ENCODE peak calls at places on chromosome 13, in nine cellular contexts. One of them, this sample, is unnamed.

GRCh38 chr13:28569886-28570285 is 75.0 kb upstream of the FLT1 start:
- DNase-seq in IMR-90: no peak
- DNase-seq in body of pancreas: no peak
- DNase-seq in GM12878: no peak
- DNase-seq in transverse colon: no peak
- DNase-seq in brain microvascular endothelial cell: no peak
- DNase-seq in epithelial cell of proximal tubule: no peak
- DNase-seq in choroid plexus epithelial cell: no peak
- DNase-seq in RWPE2: no peak
- DNase-seq in this sample: no peak

GRCh38 chr13:39820606-39821005 is 165.1 kb downstream of the COG6 start:
- DNase-seq in IMR-90: no peak
- DNase-seq in body of pancreas: no peak
- DNase-seq in GM12878: no peak
- DNase-seq in transverse colon: no peak
- DNase-seq in brain microvascular endothelial cell: no peak
- DNase-seq in epithelial cell of proximal tubule: no peak
- DNase-seq in choroid plexus epithelial cell: no peak
- DNase-seq in RWPE2: no peak
- DNase-seq in this sample: no peak

GRCh38 chr13:24161010-24161775 is 673 bp downstream of the SPATA13 start:
- DNase-seq in IMR-90: no peak
- DNase-seq in body of pancreas: peak
- DNase-seq in GM12878: no peak
- DNase-seq in transverse colon: peak
- DNase-seq in brain microvascular endothelial cell: no peak
- DNase-seq in epithelial cell of proximal tubule: no peak
- DNase-seq in choroid plexus epithelial cell: no peak
- DNase-seq in RWPE2: no peak
- DNase-seq in this sample: peak

GRCh38 chr13:43014162-43014561 is 9.2 kb upstream of the DNAJC15 start:
- DNase-seq in IMR-90: no peak
- DNase-seq in body of pancreas: no peak
- DNase-seq in GM12878: no peak
- DNase-seq in transverse colon: no peak
- DNase-seq in brain microvascular endothelial cell: no peak
- DNase-seq in epithelial cell of proximal tubule: no peak
- DNase-seq in choroid plexus epithelial cell: no peak
- DNase-seq in RWPE2: no peak
- DNase-seq in this sample: no peak

GRCh38 chr13:49584771-49585182 is 581 bp downstream of the RCBTB1 start:
- DNase-seq in IMR-90: peak
- DNase-seq in body of pancreas: no peak
- DNase-seq in GM12878: no peak
- DNase-seq in transverse colon: no peak
- DNase-seq in brain microvascular endothelial cell: no peak
- DNase-seq in epithelial cell of proximal tubule: no peak
- DNase-seq in choroid plexus epithelial cell: peak
- DNase-seq in RWPE2: no peak
- DNase-seq in this sample: peak

GRCh38 chr13:38538412-38538811 is 148.5 kb upstream of the FREM2 start:
- DNase-seq in IMR-90: no peak
- DNase-seq in body of pancreas: no peak
- DNase-seq in GM12878: no peak
- DNase-seq in transverse colon: no peak
- DNase-seq in brain microvascular endothelial cell: no peak
- DNase-seq in epithelial cell of proximal tubule: no peak
- DNase-seq in choroid plexus epithelial cell: no peak
- DNase-seq in RWPE2: no peak
- DNase-seq in this sample: no peak

GRCh38 chr13:49669735-49670309 is 21.5 kb downstream of the EBPL start:
- DNase-seq in IMR-90: peak
- DNase-seq in body of pancreas: peak
- DNase-seq in GM12878: no peak
- DNase-seq in transverse colon: peak
- DNase-seq in brain microvascular endothelial cell: peak
- DNase-seq in epithelial cell of proximal tubule: no peak
- DNase-seq in choroid plexus epithelial cell: peak
- DNase-seq in RWPE2: no peak
- DNase-seq in this sample: peak

GRCh38 chr13:32309812-32310706 is 5.1 kb downstream of the ZAR1L start:
- DNase-seq in IMR-90: peak
- DNase-seq in body of pancreas: peak
- DNase-seq in GM12878: no peak
- DNase-seq in transverse colon: peak
- DNase-seq in brain microvascular endothelial cell: peak
- DNase-seq in epithelial cell of proximal tubule: peak
- DNase-seq in choroid plexus epithelial cell: peak
- DNase-seq in RWPE2: no peak
- DNase-seq in this sample: peak

GRCh38 chr13:31545616-31546015 is 193.7 kb upstream of the RXFP2 start:
- DNase-seq in IMR-90: no peak
- DNase-seq in body of pancreas: no peak
- DNase-seq in GM12878: no peak
- DNase-seq in transverse colon: no peak
- DNase-seq in brain microvascular endothelial cell: no peak
- DNase-seq in epithelial cell of proximal tubule: no peak
- DNase-seq in choroid plexus epithelial cell: peak
- DNase-seq in RWPE2: no peak
- DNase-seq in this sample: peak

GRCh38 chr13:108609353-108609752 is 20.1 kb upstream of the MYO16 start:
- DNase-seq in IMR-90: peak
- DNase-seq in body of pancreas: no peak
- DNase-seq in GM12878: no peak
- DNase-seq in transverse colon: no peak
- DNase-seq in brain microvascular endothelial cell: no peak
- DNase-seq in epithelial cell of proximal tubule: no peak
- DNase-seq in choroid plexus epithelial cell: peak
- DNase-seq in RWPE2: no peak
- DNase-seq in this sample: peak

GRCh38 chr13:41053384-41053826 is 7.9 kb upstream of the WBP4 start:
- DNase-seq in IMR-90: peak
- DNase-seq in body of pancreas: no peak
- DNase-seq in GM12878: peak
- DNase-seq in transverse colon: no peak
- DNase-seq in brain microvascular endothelial cell: no peak
- DNase-seq in epithelial cell of proximal tubule: no peak
- DNase-seq in choroid plexus epithelial cell: peak
- DNase-seq in RWPE2: no peak
- DNase-seq in this sample: peak

GRCh38 chr13:105139380-105140285 is 1395.8 kb downstream of the EFNB2 start:
- DNase-seq in IMR-90: peak
- DNase-seq in body of pancreas: peak
- DNase-seq in GM12878: peak
- DNase-seq in transverse colon: peak
- DNase-seq in brain microvascular endothelial cell: peak
- DNase-seq in epithelial cell of proximal tubule: no peak
- DNase-seq in choroid plexus epithelial cell: peak
- DNase-seq in RWPE2: no peak
- DNase-seq in this sample: peak

GRCh38 chr13:111204438-111205177 is 89.5 kb downstream of the ARHGEF7 start:
- DNase-seq in IMR-90: peak
- DNase-seq in body of pancreas: peak
- DNase-seq in GM12878: no peak
- DNase-seq in transverse colon: no peak
- DNase-seq in brain microvascular endothelial cell: peak
- DNase-seq in epithelial cell of proximal tubule: no peak
- DNase-seq in choroid plexus epithelial cell: peak
- DNase-seq in RWPE2: no peak
- DNase-seq in this sample: peak

GRCh38 chr13:40456397-40456958 is 210.0 kb downstream of the FOXO1 start:
- DNase-seq in IMR-90: no peak
- DNase-seq in body of pancreas: peak
- DNase-seq in GM12878: no peak
- DNase-seq in transverse colon: no peak
- DNase-seq in brain microvascular endothelial cell: no peak
- DNase-seq in epithelial cell of proximal tubule: no peak
- DNase-seq in choroid plexus epithelial cell: no peak
- DNase-seq in RWPE2: no peak
- DNase-seq in this sample: no peak

GRCh38 chr13:99028890-99029289 is 51.0 kb upstream of the DOCK9 start:
- DNase-seq in IMR-90: no peak
- DNase-seq in body of pancreas: peak
- DNase-seq in GM12878: no peak
- DNase-seq in transverse colon: no peak
- DNase-seq in brain microvascular endothelial cell: no peak
- DNase-seq in epithelial cell of proximal tubule: no peak
- DNase-seq in choroid plexus epithelial cell: peak
- DNase-seq in RWPE2: no peak
- DNase-seq in this sample: no peak

GRCh38 chr13:33016414-33017409 is at the start of gene KL:
- DNase-seq in IMR-90: no peak
- DNase-seq in body of pancreas: peak
- DNase-seq in GM12878: no peak
- DNase-seq in transverse colon: peak
- DNase-seq in brain microvascular endothelial cell: no peak
- DNase-seq in epithelial cell of proximal tubule: no peak
- DNase-seq in choroid plexus epithelial cell: no peak
- DNase-seq in RWPE2: no peak
- DNase-seq in this sample: no peak

GRCh38 chr13:60645552-60646138 is 248.6 kb downstream of the TDRD3 start:
- DNase-seq in IMR-90: no peak
- DNase-seq in body of pancreas: no peak
- DNase-seq in GM12878: no peak
- DNase-seq in transverse colon: no peak
- DNase-seq in brain microvascular endothelial cell: no peak
- DNase-seq in epithelial cell of proximal tubule: peak
- DNase-seq in choroid plexus epithelial cell: no peak
- DNase-seq in RWPE2: no peak
- DNase-seq in this sample: no peak

GRCh38 chr13:112510002-112510780 is 77.8 kb downstream of the TUBGCP3 start:
- DNase-seq in IMR-90: peak
- DNase-seq in body of pancreas: peak
- DNase-seq in GM12878: no peak
- DNase-seq in transverse colon: no peak
- DNase-seq in brain microvascular endothelial cell: peak
- DNase-seq in epithelial cell of proximal tubule: peak
- DNase-seq in choroid plexus epithelial cell: peak
- DNase-seq in RWPE2: no peak
- DNase-seq in this sample: peak

GRCh38 chr13:99335603-99336002 is 28.4 kb upstream of the GPR183 start:
- DNase-seq in IMR-90: no peak
- DNase-seq in body of pancreas: no peak
- DNase-seq in GM12878: peak
- DNase-seq in transverse colon: no peak
- DNase-seq in brain microvascular endothelial cell: no peak
- DNase-seq in epithelial cell of proximal tubule: no peak
- DNase-seq in choroid plexus epithelial cell: no peak
- DNase-seq in RWPE2: no peak
- DNase-seq in this sample: no peak

GRCh38 chr13:44801990-44802389 is 187.3 kb downstream of the NUFIP1 start:
- DNase-seq in IMR-90: peak
- DNase-seq in body of pancreas: no peak
- DNase-seq in GM12878: no peak
- DNase-seq in transverse colon: no peak
- DNase-seq in brain microvascular endothelial cell: peak
- DNase-seq in epithelial cell of proximal tubule: no peak
- DNase-seq in choroid plexus epithelial cell: peak
- DNase-seq in RWPE2: no peak
- DNase-seq in this sample: peak
- H3K4me3 ChIP-seq in IMR-90: no peak
- H3K4me3 ChIP-seq in body of pancreas: no peak
- H3K4me3 ChIP-seq in GM12878: no peak
- H3K4me3 ChIP-seq in transverse colon: no peak
- H3K4me3 ChIP-seq in brain microvascular endothelial cell: no peak
- H3K4me3 ChIP-seq in epithelial cell of proximal tubule: no peak
- H3K4me3 ChIP-seq in choroid plexus epithelial cell: no peak
- H3K4me3 ChIP-seq in RWPE2: no peak
- H3K4me3 ChIP-seq in this sample: no peak

GRCh38 chr13:67351915-67352314 is 121.8 kb upstream of the PCDH9 start:
- DNase-seq in IMR-90: peak
- DNase-seq in body of pancreas: no peak
- DNase-seq in GM12878: no peak
- DNase-seq in transverse colon: no peak
- DNase-seq in brain microvascular endothelial cell: no peak
- DNase-seq in epithelial cell of proximal tubule: no peak
- DNase-seq in choroid plexus epithelial cell: peak
- DNase-seq in RWPE2: no peak
- DNase-seq in this sample: peak

GRCh38 chr13:67353031-67353430 is 122.9 kb upstream of the PCDH9 start:
- DNase-seq in IMR-90: no peak
- DNase-seq in body of pancreas: no peak
- DNase-seq in GM12878: no peak
- DNase-seq in transverse colon: no peak
- DNase-seq in brain microvascular endothelial cell: no peak
- DNase-seq in epithelial cell of proximal tubule: no peak
- DNase-seq in choroid plexus epithelial cell: no peak
- DNase-seq in RWPE2: no peak
- DNase-seq in this sample: no peak

GRCh38 chr13:67353891-67354459 is 123.8 kb upstream of the PCDH9 start:
- DNase-seq in IMR-90: peak
- DNase-seq in body of pancreas: no peak
- DNase-seq in GM12878: no peak
- DNase-seq in transverse colon: no peak
- DNase-seq in brain microvascular endothelial cell: no peak
- DNase-seq in epithelial cell of proximal tubule: no peak
- DNase-seq in choroid plexus epithelial cell: peak
- DNase-seq in RWPE2: no peak
- DNase-seq in this sample: peak

GRCh38 chr13:67351114-67351513 is 121.0 kb upstream of the PCDH9 start:
- DNase-seq in IMR-90: no peak
- DNase-seq in body of pancreas: no peak
- DNase-seq in GM12878: no peak
- DNase-seq in transverse colon: no peak
- DNase-seq in brain microvascular endothelial cell: no peak
- DNase-seq in epithelial cell of proximal tubule: no peak
- DNase-seq in choroid plexus epithelial cell: no peak
- DNase-seq in RWPE2: no peak
- DNase-seq in this sample: no peak

GRCh38 chr13:67355791-67356190 is 125.7 kb upstream of the PCDH9 start:
- DNase-seq in IMR-90: no peak
- DNase-seq in body of pancreas: no peak
- DNase-seq in GM12878: no peak
- DNase-seq in transverse colon: no peak
- DNase-seq in brain microvascular endothelial cell: no peak
- DNase-seq in epithelial cell of proximal tubule: no peak
- DNase-seq in choroid plexus epithelial cell: no peak
- DNase-seq in RWPE2: no peak
- DNase-seq in this sample: no peak
- H3K4me3 ChIP-seq in IMR-90: no peak
- H3K4me3 ChIP-seq in body of pancreas: no peak
- H3K4me3 ChIP-seq in GM12878: no peak
- H3K4me3 ChIP-seq in transverse colon: no peak
- H3K4me3 ChIP-seq in brain microvascular endothelial cell: no peak
- H3K4me3 ChIP-seq in epithelial cell of proximal tubule: no peak
- H3K4me3 ChIP-seq in choroid plexus epithelial cell: no peak
- H3K4me3 ChIP-seq in RWPE2: no peak
- H3K4me3 ChIP-seq in this sample: no peak

GRCh38 chr13:95641961-95642621 is 2.4 kb downstream of the DZIP1 start:
- DNase-seq in IMR-90: peak
- DNase-seq in body of pancreas: peak
- DNase-seq in GM12878: no peak
- DNase-seq in transverse colon: peak
- DNase-seq in brain microvascular endothelial cell: peak
- DNase-seq in epithelial cell of proximal tubule: no peak
- DNase-seq in choroid plexus epithelial cell: peak
- DNase-seq in RWPE2: no peak
- DNase-seq in this sample: peak
- H3K4me3 ChIP-seq in IMR-90: peak
- H3K4me3 ChIP-seq in body of pancreas: no peak
- H3K4me3 ChIP-seq in GM12878: no peak
- H3K4me3 ChIP-seq in transverse colon: peak
- H3K4me3 ChIP-seq in brain microvascular endothelial cell: peak
- H3K4me3 ChIP-seq in epithelial cell of proximal tubule: peak
- H3K4me3 ChIP-seq in choroid plexus epithelial cell: peak
- H3K4me3 ChIP-seq in RWPE2: peak
- H3K4me3 ChIP-seq in this sample: peak

GRCh38 chr13:101977475-101977874 is 424.4 kb downstream of the FGF14 start:
- DNase-seq in IMR-90: no peak
- DNase-seq in body of pancreas: peak
- DNase-seq in GM12878: no peak
- DNase-seq in transverse colon: no peak
- DNase-seq in brain microvascular endothelial cell: no peak
- DNase-seq in epithelial cell of proximal tubule: no peak
- DNase-seq in choroid plexus epithelial cell: no peak
- DNase-seq in RWPE2: no peak
- DNase-seq in this sample: no peak
- H3K4me3 ChIP-seq in IMR-90: no peak
- H3K4me3 ChIP-seq in body of pancreas: no peak
- H3K4me3 ChIP-seq in GM12878: no peak
- H3K4me3 ChIP-seq in transverse colon: no peak
- H3K4me3 ChIP-seq in brain microvascular endothelial cell: no peak
- H3K4me3 ChIP-seq in epithelial cell of proximal tubule: no peak
- H3K4me3 ChIP-seq in choroid plexus epithelial cell: no peak
- H3K4me3 ChIP-seq in RWPE2: no peak
- H3K4me3 ChIP-seq in this sample: no peak

This sample was measured in fibroblast of the aortic adventitia.